ENCODE peak calls at places on chromosomes 13 and 19, in four cellular contexts. W, P, T and X are unnamed samples.

GRCh38 chr13:48625396-48626076 is 28.2 kb upstream of the CYSLTR2 start:
- DNase-seq in W (no peak), P (no peak), T (no peak), X (no peak)

GRCh38 chr19:34298891-34299510 is 44.6 kb downstream of the GARRE1 start:
- DNase-seq in W (no peak), P (no peak), T (no peak), X (no peak)

GRCh38 chr19:10518444-10519361 is 1.5 kb upstream of the S1PR5 start:
- DNase-seq in W (no peak), P (no peak), T (peak), X (no peak)

GRCh38 chr13:48156466-48156865 is 61.6 kb upstream of the MED4 start:
- DNase-seq in W (peak), P (peak), T (peak), X (no peak)

GRCh38 chr13:77810430-77810829 is 108.2 kb downstream of the EDNRB start:
- DNase-seq in W (no peak), P (peak), T (no peak), X (peak)

GRCh38 chr19:18419195-18419698 is at the start of gene SSBP4:
- DNase-seq in W (no peak), P (peak), T (peak), X (peak)

GRCh38 chr19:3154957-3155736 is 19.3 kb downstream of the GNA15 start:
- DNase-seq in W (no peak), P (peak), T (no peak), X (peak)

GRCh38 chr19:55391702-55392615 is 6.2 kb downstream of the RPL28 start:
- DNase-seq in W (no peak), P (no peak), T (no peak), X (peak)

GRCh38 chr19:15283141-15283885 is 49.0 kb downstream of the BRD4 start:
- DNase-seq in W (no peak), P (peak), T (no peak), X (peak)

GRCh38 chr13:51585696-51586095 is 1.4 kb downstream of the WDFY2 start:
- DNase-seq in W (no peak), P (no peak), T (no peak), X (peak)

GRCh38 chr13:30429721-30430694 is 7.7 kb downstream of the UBE2L5 start:
- DNase-seq in W (no peak), P (peak), T (no peak), X (peak)

GRCh38 chr13:25046985-25047660 is 48.8 kb upstream of the PABPC3 start:
- DNase-seq in W (peak), P (peak), T (peak), X (peak)

GRCh38 chr13:28494861-28495585 is at the start of gene FLT1:
- DNase-seq in W (peak), P (peak), T (peak), X (peak)

GRCh38 chr13:108897955-108898354 is 268.5 kb downstream of the MYO16 start:
- DNase-seq in W (no peak), P (no peak), T (no peak), X (peak)

GRCh38 chr19:18438331-18439024 is 545 bp upstream of the ISYNA1 start:
- DNase-seq in W (peak), P (peak), T (peak), X (no peak)

GRCh38 chr19:51460164-51460992 is 2.1 kb upstream of the SIGLEC8 start:
- DNase-seq in W (peak), P (peak), T (no peak), X (peak)

GRCh38 chr19:51462276-51462675 is 4.0 kb upstream of the SIGLEC8 start:
- DNase-seq in W (no peak), P (no peak), T (no peak), X (no peak)

GRCh38 chr19:51458899-51459592 is 792 bp upstream of the SIGLEC8 start:
- DNase-seq in W (no peak), P (no peak), T (no peak), X (no peak)

GRCh38 chr19:51462681-51463080 is 4.4 kb upstream of the SIGLEC8 start:
- DNase-seq in W (no peak), P (no peak), T (no peak), X (no peak)

DNA sequence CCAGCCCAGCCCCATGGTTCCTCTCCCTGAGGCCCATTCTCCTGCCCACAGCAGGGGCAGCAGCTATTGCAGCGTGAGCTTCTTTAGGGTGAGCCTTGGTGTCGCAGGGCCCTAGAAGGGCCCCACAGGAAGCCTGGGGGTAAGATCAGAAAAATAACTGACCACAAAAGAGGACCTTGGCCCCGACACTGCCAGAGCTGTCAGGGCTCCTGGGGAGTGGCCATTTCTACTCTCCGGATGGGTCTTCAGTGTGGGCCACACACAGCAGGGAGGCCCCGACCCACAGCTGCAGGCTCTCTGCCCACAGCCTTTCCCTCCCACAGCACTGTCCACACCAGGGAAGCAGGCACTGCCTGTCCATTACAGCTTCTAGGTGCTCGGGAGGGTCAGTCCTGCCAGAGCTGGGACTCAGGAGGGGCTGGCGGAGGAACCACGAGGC is 3.5 kb upstream of the SIGLEC8 start:
- DNase-seq in W (no peak), P (no peak), T (no peak), X (no peak)
- H4K5ac ChIP-seq in W (no peak), P (no peak), T (no peak), X (no peak)

GRCh38 chr13:107450426-107450825 is 764.9 kb downstream of the LIG4 start:
- DNase-seq in W (no peak), P (no peak), T (no peak), X (peak)
- H4K5ac ChIP-seq in W (no peak), P (no peak), T (no peak), X (peak)

DNA sequence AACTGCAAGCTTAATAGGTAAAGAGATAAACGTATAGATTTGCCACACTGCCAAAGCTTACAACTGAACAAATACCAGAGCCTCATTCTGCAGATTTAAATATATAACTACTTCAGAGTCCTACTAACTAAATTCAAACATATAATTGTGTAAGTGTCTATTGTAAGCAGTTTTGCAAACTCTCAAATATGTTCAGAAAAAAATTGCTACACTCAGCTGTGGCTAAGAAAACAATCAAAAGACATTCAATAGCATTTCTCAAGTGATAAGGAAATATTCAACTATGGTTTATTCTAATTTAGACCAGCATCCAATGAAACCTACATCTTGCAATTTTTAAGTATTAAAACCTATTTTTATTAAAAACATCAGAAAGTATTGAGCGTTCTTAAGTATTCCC is 202.4 kb downstream of the KCTD12 start:
- DNase-seq in W (no peak), P (no peak), T (no peak), X (no peak)
- H4K5ac ChIP-seq in W (no peak), P (no peak), T (no peak), X (no peak)

GRCh38 chr19:43799502-43800142 is 2.6 kb downstream of the LYPD5 start:
- DNase-seq in W (peak), P (no peak), T (no peak), X (no peak)
- H4K5ac ChIP-seq in W (no peak), P (no peak), T (no peak), X (no peak)